ENCODE peak calls at places on chromosomes 12 and 14, in five cellular contexts. Q, U, D, L and F are unnamed samples.
A peak's percentile ranks its signal among the peaks of the same experiment; 100 is the strongest.

GRCh38 chr14:65972891-65973290 is 513.3 kb upstream of the CCDC196 start:
- DNase-seq in Q (no peak), U (peak; percentile 79), D (no peak), L (no peak), F (no peak)

GRCh38 chr14:90419200-90419599 is 22.4 kb downstream of the CALM1 start:
- DNase-seq in Q (peak; percentile 54), U (peak; percentile 92), D (peak; percentile 67), L (no peak), F (no peak)

GRCh38 chr12:132717531-132718387 is 7.1 kb downstream of the PGAM5 start:
- DNase-seq in Q (no peak), U (no peak), D (no peak), L (peak; percentile 41), F (no peak)

GRCh38 chr12:113049976-113050742 is 6.4 kb upstream of the DTX1 start:
- DNase-seq in Q (no peak), U (no peak), D (no peak), L (no peak), F (peak; percentile 63)

GRCh38 chr12:33439587-33440011 is at the start of gene SYT10:
- DNase-seq in Q (no peak), U (no peak), D (no peak), L (no peak), F (peak; percentile 14)

GRCh38 chr12:46904406-46905240 is 78.8 kb upstream of the SLC38A4 start:
- DNase-seq in Q (no peak), U (peak; percentile 45), D (no peak), L (no peak), F (no peak)

GRCh38 chr14:100671906-100672305 is 54.8 kb upstream of the DLK1 start:
- DNase-seq in Q (no peak), U (no peak), D (no peak), L (no peak), F (no peak)

GRCh38 chr12:27272375-27273028 is 28.4 kb downstream of the STK38L start:
- DNase-seq in Q (no peak), U (peak; percentile 78), D (no peak), L (no peak), F (no peak)

GRCh38 chr14:103260629-103261124 is 73.4 kb upstream of the EIF5 start:
- DNase-seq in Q (peak; percentile 69), U (peak; percentile 81), D (peak; percentile 35), L (no peak), F (no peak)

GRCh38 chr14:45254771-45255170 is 1.8 kb upstream of the MIS18BP1 start:
- DNase-seq in Q (no peak), U (no peak), D (no peak), L (no peak), F (no peak)

GRCh38 chr12:117134059-117134458 is 34.8 kb upstream of the TESC start:
- DNase-seq in Q (no peak), U (no peak), D (no peak), L (no peak), F (no peak)

GRCh38 chr12:93802293-93802692 is 125.1 kb downstream of the CRADD start:
- DNase-seq in Q (no peak), U (no peak), D (peak; percentile 36), L (no peak), F (no peak)

GRCh38 chr14:22998324-22999012 is 11.5 kb downstream of the C14orf93 start:
- DNase-seq in Q (no peak), U (no peak), D (no peak), L (no peak), F (no peak)

GRCh38 chr12:1830981-1831930 is 10.9 kb downstream of the LRTM2 start:
- DNase-seq in Q (no peak), U (peak; percentile 63), D (peak; percentile 33), L (no peak), F (peak; percentile 70)

GRCh38 chr14:82422186-82422585 is 888.5 kb upstream of the SEL1L start:
- DNase-seq in Q (no peak), U (no peak), D (no peak), L (no peak), F (no peak)

GRCh38 chr12:65532744-65533143 is 254.3 kb downstream of the MSRB3 start:
- DNase-seq in Q (no peak), U (peak; percentile 81), D (no peak), L (no peak), F (no peak)

GRCh38 chr12:71945121-71945520 is 6.5 kb downstream of the TPH2 start:
- DNase-seq in Q (no peak), U (no peak), D (no peak), L (no peak), F (no peak)

GRCh38 chr12:97557116-97557515 is 94.5 kb downstream of the RMST start:
- DNase-seq in Q (no peak), U (no peak), D (no peak), L (no peak), F (no peak)

GRCh38 chr12:114691196-114691595 is 7.2 kb upstream of the TBX3 start:
- DNase-seq in Q (no peak), U (no peak), D (no peak), L (no peak), F (no peak)

GRCh38 chr14:94646481-94646880 is 34.3 kb downstream of the SERPINA3 start:
- DNase-seq in Q (no peak), U (peak; percentile 56), D (no peak), L (no peak), F (no peak)

GRCh38 chr12:131793623-131794022 is 34.6 kb upstream of the MMP17 start:
- DNase-seq in Q (no peak), U (no peak), D (no peak), L (no peak), F (no peak)

GRCh38 chr14:101069666-101070362 is 166.3 kb upstream of the RTL1 start:
- DNase-seq in Q (no peak), U (no peak), D (no peak), L (no peak), F (no peak)

GRCh38 chr12:53965251-53966069 is 7.5 kb upstream of the HOXC11 start:
- DNase-seq in Q (no peak), U (no peak), D (no peak), L (no peak), F (no peak)

GRCh38 chr12:6314776-6315175 is 4.3 kb downstream of the PLEKHG6 start:
- DNase-seq in Q (no peak), U (no peak), D (no peak), L (no peak), F (no peak)

GRCh38 chr12:125065753-125066570 is 727 bp downstream of the AACS start:
- DNase-seq in Q (peak; percentile 25), U (no peak), D (no peak), L (no peak), F (no peak)

GRCh38 chr14:76274324-76274723 is 101.6 kb upstream of the ESRRB start:
- DNase-seq in Q (no peak), U (no peak), D (no peak), L (no peak), F (no peak)

GRCh38 chr12:38149395-38150073 is 167.0 kb upstream of the ALG10B start:
- DNase-seq in Q (peak; percentile 9), U (no peak), D (no peak), L (no peak), F (no peak)

GRCh38 chr12:105296116-105297095 is 34.1 kb upstream of the C12orf75 start:
- DNase-seq in Q (no peak), U (peak; percentile 76), D (no peak), L (no peak), F (no peak)

GRCh38 chr14:65599375-65599774 is 186.8 kb downstream of the FUT8 start:
- DNase-seq in Q (no peak), U (peak; percentile 37), D (no peak), L (no peak), F (no peak)

GRCh38 chr12:91331371-91331770 is 148.8 kb upstream of the DCN start:
- DNase-seq in Q (no peak), U (no peak), D (no peak), L (no peak), F (no peak)

GRCh38 chr12:111656016-111656415 is 29.7 kb downstream of the BRAP start:
- DNase-seq in Q (no peak), U (no peak), D (no peak), L (no peak), F (no peak)

GRCh38 chr12:80400591-80400991 is 43.4 kb upstream of the PTPRQ start:
- DNase-seq in Q (no peak), U (no peak), D (no peak), L (no peak), F (no peak)

DNA sequence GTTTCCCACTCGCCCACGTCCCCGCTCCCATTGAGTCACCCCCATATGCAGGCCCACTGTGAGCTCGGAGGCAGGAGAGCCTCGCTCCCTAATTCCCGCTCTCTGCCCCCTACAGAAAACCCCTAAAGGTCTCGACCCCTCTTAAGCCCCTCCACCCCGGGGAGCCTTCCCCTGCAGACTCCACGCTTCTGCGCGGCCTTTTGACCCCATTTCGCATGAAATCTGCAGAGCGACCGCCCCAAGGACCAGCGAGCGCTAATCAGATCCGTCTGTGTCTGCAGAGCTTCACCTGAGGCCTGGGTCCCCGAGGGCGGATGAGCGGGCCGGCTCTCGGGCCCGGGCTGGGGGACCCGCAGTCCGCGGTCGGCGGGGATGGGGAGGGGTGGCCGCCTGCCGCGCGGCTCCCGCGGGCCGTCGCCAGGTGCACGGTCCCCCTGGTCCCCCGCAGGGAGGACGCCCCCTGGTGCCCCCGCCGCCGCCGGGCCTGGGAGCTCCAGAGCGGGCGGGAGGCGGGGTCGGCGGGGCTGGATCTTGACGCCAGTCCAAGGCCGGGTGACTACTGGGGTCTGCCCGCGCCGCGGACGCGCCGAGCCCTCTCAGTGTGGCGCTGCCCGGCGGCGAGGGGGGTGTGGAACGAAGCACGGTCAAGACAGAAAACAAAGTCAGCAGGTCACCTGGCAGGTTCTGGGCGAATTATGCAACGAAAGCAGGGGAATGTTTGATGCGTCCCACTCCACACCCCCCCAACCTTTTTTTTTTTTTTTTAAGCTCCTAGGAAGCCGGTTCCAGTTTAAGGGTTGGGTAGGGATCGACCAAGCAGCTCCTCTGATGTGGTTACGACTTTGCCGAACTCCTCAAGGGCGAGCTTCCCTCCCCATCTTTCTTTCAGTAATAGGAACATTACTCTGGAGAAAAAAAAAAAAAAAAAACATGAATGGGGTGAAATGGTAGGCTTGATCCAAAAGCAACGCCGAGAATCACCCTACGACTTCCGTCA is 9.9 kb downstream of the BMP4 start:
- DNase-seq in Q (no peak), U (no peak), D (no peak), L (no peak), F (peak; percentile 28)
- TF ChIP-seq CTCF in Q (no peak), U (no peak), D (no peak), L (no peak), F (no peak)

DNA sequence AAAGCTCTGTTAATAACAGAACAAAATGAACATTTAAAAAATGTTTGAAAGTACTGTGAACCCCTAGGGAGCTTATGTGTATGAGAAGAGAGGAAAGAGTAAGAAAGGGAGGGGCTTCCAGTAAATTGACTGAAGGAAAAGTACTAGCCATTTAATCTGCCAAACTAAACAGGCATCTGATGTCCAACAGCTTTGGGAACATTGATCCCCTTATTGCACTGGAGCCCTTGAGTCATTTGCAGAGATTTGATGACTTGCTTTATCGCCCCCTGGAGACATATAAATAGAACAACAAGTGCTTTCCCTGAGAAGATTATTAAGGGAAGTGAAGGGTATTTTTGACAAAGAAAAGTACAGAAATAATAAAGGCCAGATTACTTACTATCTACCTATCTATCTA is 319.3 kb upstream of the NOVA1 start:
- DNase-seq in Q (no peak), U (peak; percentile 72), D (no peak), L (no peak), F (no peak)
- TF ChIP-seq CTCF in Q (peak; percentile 22), U (peak; percentile 61), D (peak; percentile 43), L (no peak), F (no peak)

GRCh38 chr14:92603309-92604257 is 90.0 kb downstream of the RIN3 start:
- DNase-seq in Q (no peak), U (peak; percentile 76), D (peak; percentile 40), L (no peak), F (no peak)
- TF ChIP-seq CTCF in Q (no peak), U (peak; percentile 5), D (peak; percentile 63), L (peak; percentile 14), F (no peak)

GRCh38 chr12:45547822-45548221 is 181.7 kb upstream of the ARID2 start:
- DNase-seq in Q (no peak), U (peak; percentile 45), D (no peak), L (no peak), F (no peak)
- TF ChIP-seq CTCF in Q (no peak), U (peak; percentile 41), D (no peak), L (no peak), F (peak; percentile 17)